ENCODE peak calls at places on chromosome 17, in eight cellular contexts. L, F, Y, T, M, O, J and V are unnamed samples.

GRCh38 chr17:17181666-17182600 is 24.2 kb downstream of the PLD6 start:
- DNase-seq in T (no peak), O (no peak), Y (peak; percentile 26), M (no peak), F (no peak), L (peak; percentile 49), J (no peak), V (no peak)

GRCh38 chr17:6666077-6666521 is 14.5 kb downstream of the C17orf100 start:
- DNase-seq in L (peak; percentile 38), O (peak; percentile 85), M (peak; percentile 59), F (peak; percentile 61), J (peak; percentile 89), Y (peak; percentile 44), T (peak; percentile 70), V (peak; percentile 54)

GRCh38 chr17:20008242-20009051 is 712 bp upstream of the SPECC1 start:
- DNase-seq in Y (peak; percentile 28), J (no peak), F (no peak), M (peak; percentile 49), O (peak; percentile 58), L (peak; percentile 16), T (peak; percentile 62), V (no peak)

GRCh38 chr17:18184143-18185007 is 747 bp downstream of the ALKBH5 start:
- DNase-seq in O (peak; percentile 71), Y (peak; percentile 65), F (peak; percentile 27), M (peak; percentile 66), L (peak; percentile 80), J (no peak), T (peak; percentile 26), V (no peak)

GRCh38 chr17:60573139-60573975 is 26.6 kb upstream of the PPM1D start:
- DNase-seq in M (no peak), F (no peak), L (no peak), O (no peak), J (peak; percentile 36), Y (no peak), T (no peak), V (no peak)

GRCh38 chr17:2025220-2025621 is at the start of gene RTN4RL1:
- DNase-seq in O (peak; percentile 95), M (peak; percentile 55), F (peak; percentile 81), Y (peak; percentile 63), T (peak; percentile 89), J (peak; percentile 85), L (peak; percentile 73), V (peak; percentile 77)

GRCh38 chr17:75573994-75574393 is 13.6 kb upstream of the MYO15B start:
- DNase-seq in O (no peak), M (no peak), Y (no peak), J (no peak), L (no peak), T (no peak), F (no peak), V (no peak)

GRCh38 chr17:82384730-82385429 is 13.3 kb downstream of the UTS2R start:
- DNase-seq in T (peak; percentile 92), L (no peak), M (peak; percentile 61), Y (no peak), J (peak; percentile 66), O (peak; percentile 29), F (peak; percentile 82), V (peak; percentile 60)

GRCh38 chr17:75590849-75591721 is 3.5 kb downstream of the MYO15B start:
- DNase-seq in O (no peak), L (no peak), T (no peak), M (no peak), J (no peak), F (no peak), Y (no peak), V (no peak)

GRCh38 chr17:47264171-47264570 is 10.5 kb downstream of the ITGB3 start:
- DNase-seq in Y (no peak), O (peak; percentile 44), F (no peak), T (peak; percentile 52), L (no peak), M (no peak), J (no peak), V (no peak)

GRCh38 chr17:49000943-49001342 is 3.8 kb downstream of the IGF2BP1 start:
- DNase-seq in L (no peak), F (no peak), T (no peak), M (no peak), J (no peak), O (no peak), Y (no peak), V (no peak)

GRCh38 chr17:28717578-28718316 is at the start of gene RAB34:
- DNase-seq in L (peak; percentile 22), J (peak; percentile 68), O (peak; percentile 93), Y (no peak), T (no peak), M (peak; percentile 54), F (peak; percentile 67), V (no peak)

GRCh38 chr17:21285164-21286065 is 904 bp downstream of the MAP2K3 start:
- DNase-seq in M (peak; percentile 49), T (no peak), F (no peak), J (no peak), Y (peak; percentile 29), O (no peak), L (no peak), V (no peak)

GRCh38 chr17:40303009-40303657 is 5.8 kb upstream of the RARA start:
- DNase-seq in M (peak; percentile 63), J (peak; percentile 65), O (peak; percentile 76), F (no peak), T (peak; percentile 67), Y (no peak), L (peak; percentile 62), V (no peak)